ENCODE peak calls at places on chromosome 5, in eight cellular contexts. S is activated B cell treated with CpG ODN at 0.5 μM for 24 hours, O is B cell, I is psoas muscle, P is neural progenitor cell, H is sigmoid colon, Q is spleen, Y is Calu3. T is an unnamed sample.

GRCh38 chr5:86095106-86095505 is 522.6 kb upstream of the COX7C start:
- DNase-seq in Y (no peak), S (no peak), Q (no peak), H (no peak), P (no peak), I (no peak), O (no peak), T (no peak)

GRCh38 chr5:173758675-173759074 is 129.5 kb upstream of the CPEB4 start:
- DNase-seq in S (no peak), Q (no peak), H (no peak), I (no peak), P (no peak), O (no peak), Y (no peak), T (no peak)

GRCh38 chr5:1376921-1377320 is 32.0 kb upstream of the CLPTM1L start:
- DNase-seq in I (peak; percentile 19), O (no peak), H (no peak), P (no peak), S (no peak), Q (peak; percentile 21), Y (no peak), T (no peak)

GRCh38 chr5:34655354-34655991 is 655 bp upstream of the RAI14 start:
- DNase-seq in H (peak; percentile 83), Q (no peak), I (no peak), O (peak; percentile 28), Y (peak; percentile 32), P (peak; percentile 59), S (no peak), T (peak; percentile 32)

GRCh38 chr5:66560371-66560770 is 35.8 kb upstream of the MAST4 start:
- DNase-seq in I (no peak), O (no peak), Q (no peak), P (no peak), S (no peak), H (no peak), Y (no peak), T (no peak)

GRCh38 chr5:176543428-176544182 is 5.5 kb upstream of the CDHR2 start:
- DNase-seq in Y (peak; percentile 80), O (peak; percentile 87), Q (peak; percentile 95), S (peak; percentile 76), H (peak; percentile 84), P (peak; percentile 67), I (peak; percentile 87), T (peak; percentile 77)

GRCh38 chr5:160699301-160699700 is 152.7 kb downstream of the ATP10B start:
- DNase-seq in Q (no peak), I (no peak), P (peak; percentile 12), H (no peak), S (no peak), O (no peak), Y (peak; percentile 57), T (no peak)

GRCh38 chr5:72557147-72557501 is 49.9 kb upstream of the ZNF366 start:
- DNase-seq in S (no peak), Q (no peak), P (no peak), O (no peak), Y (no peak), H (no peak), I (peak; percentile 54), T (no peak)

GRCh38 chr5:26807231-26808199 is 230.9 kb downstream of the CDH9 start:
- DNase-seq in H (peak; percentile 50), P (no peak), Y (no peak), O (no peak), I (no peak), S (no peak), Q (no peak), T (no peak)

GRCh38 chr5:150114773-150115408 is 28.5 kb upstream of the CSF1R start:
- DNase-seq in S (no peak), I (no peak), Y (no peak), Q (no peak), O (no peak), H (no peak), P (peak; percentile 1), T (no peak)

GRCh38 chr5:35735718-35736117 is 118.1 kb downstream of the SPEF2 start:
- DNase-seq in S (no peak), P (no peak), Q (no peak), I (no peak), Y (no peak), H (no peak), O (no peak), T (no peak)
- TF ChIP-seq CTCF in S (no peak), P (no peak), Q (no peak), I (no peak), Y (no peak), H (no peak), O (no peak), T (no peak)

GRCh38 chr5:79924936-79925893 is 65.8 kb downstream of the MTX3 start:
- DNase-seq in Y (peak; percentile 9), P (peak; percentile 65), H (no peak), Q (no peak), O (peak; percentile 11), I (no peak), S (no peak), T (no peak)
- TF ChIP-seq CTCF in Y (no peak), P (peak; percentile 62), H (no peak), Q (no peak), O (no peak), I (no peak), S (no peak), T (no peak)

GRCh38 chr5:24633705-24634325 is 11.0 kb downstream of the CDH10 start:
- DNase-seq in Y (peak; percentile 35), P (peak; percentile 59), O (peak; percentile 6), Q (no peak), I (no peak), H (no peak), S (no peak), T (peak; percentile 21)
- TF ChIP-seq CTCF in Y (peak; percentile 17), P (peak; percentile 82), O (peak; percentile 72), Q (peak; percentile 62), I (peak; percentile 49), H (no peak), S (peak; percentile 40), T (peak; percentile 70)

GRCh38 chr5:113321266-113321665 is 113.5 kb downstream of the TSSK1B start:
- DNase-seq in H (no peak), O (no peak), Q (no peak), P (no peak), I (no peak), S (no peak), Y (no peak), T (no peak)
- TF ChIP-seq CTCF in H (no peak), O (no peak), Q (no peak), P (no peak), I (no peak), S (no peak), Y (no peak), T (no peak)

GRCh38 chr5:168813179-168813968 is 234.2 kb upstream of the PANK3 start:
- DNase-seq in Y (no peak), I (no peak), P (no peak), O (no peak), Q (no peak), S (no peak), H (no peak), T (no peak)
- TF ChIP-seq CTCF in Y (no peak), I (no peak), P (no peak), O (no peak), Q (no peak), S (no peak), H (no peak), T (no peak)

GRCh38 chr5:111697881-111698757 is 58.9 kb downstream of the NREP start:
- DNase-seq in S (no peak), P (peak; percentile 57), O (no peak), Q (no peak), Y (no peak), H (no peak), I (no peak), T (no peak)
- TF ChIP-seq CTCF in S (no peak), P (peak; percentile 57), O (no peak), Q (no peak), Y (no peak), H (no peak), I (peak; percentile 10), T (no peak)